ENCODE peak calls at places on chromosomes 3 and 15, in ten cellular contexts. R is kidney glomerular epithelial cell; T is nucleus accumbens; O is ELR; U is stimulated activated CD8-positive, alpha-beta memory T cell treated with anti-CD3 and anti-CD28 coated beads, Interleukin-12 subunit alpha, Interleukin-12 subunit beta, amount 100 ng/mL, for 4 hours; V is lung microvascular endothelial cell; M is EL; Q is psoas muscle; H is GM23338; X is fibroblast of mammary gland. G is an unnamed sample.

GRCh38 chr15:100878601-100879000 is 1.0 kb upstream of the ALDH1A3 start:
- DNase-seq in T (no peak), U (no peak), X (no peak), V (no peak), M (no peak), H (peak), Q (no peak), O (no peak), R (no peak), G (no peak)

GRCh38 chr3:149475451-149476060 is 1.1 kb downstream of the TM4SF4 start:
- DNase-seq in U (no peak), Q (no peak), R (no peak), H (no peak), M (no peak), X (no peak), V (no peak), O (no peak), T (no peak), G (no peak)

GRCh38 chr3:108218811-108219210 is 3.4 kb downstream of the IFT57 start:
- DNase-seq in R (no peak), H (no peak), O (peak), X (peak), M (peak), V (peak), Q (no peak), T (no peak), U (no peak), G (peak)

GRCh38 chr3:14125193-14126016 is 553 bp downstream of the TMEM43 start:
- DNase-seq in V (peak), T (no peak), R (peak), M (peak), O (peak), U (no peak), Q (peak), X (peak), H (peak), G (peak)

GRCh38 chr3:45682311-45682710 is 6.9 kb upstream of the SACM1L start:
- DNase-seq in U (no peak), T (no peak), Q (peak), H (no peak), X (no peak), R (no peak), O (no peak), V (no peak), M (no peak), G (no peak)

GRCh38 chr3:50150863-50151686 is 4.0 kb upstream of the SEMA3F start:
- DNase-seq in M (no peak), H (peak), V (no peak), U (no peak), X (no peak), Q (no peak), O (no peak), R (no peak), T (no peak), G (no peak)

GRCh38 chr3:141345951-141346817 is 22.1 kb upstream of the ZBTB38 start:
- DNase-seq in Q (no peak), R (no peak), U (no peak), X (no peak), M (no peak), T (no peak), O (no peak), H (no peak), V (peak), G (no peak)

GRCh38 chr15:69701198-69701597 is 248.6 kb downstream of the RPLP1 start:
- DNase-seq in H (no peak), U (no peak), Q (no peak), O (no peak), V (no peak), M (no peak), T (no peak), X (no peak), R (no peak), G (no peak)

GRCh38 chr15:32838820-32839219 is 121.0 kb downstream of the GREM1 start:
- DNase-seq in X (peak), M (peak), T (peak), H (no peak), O (peak), R (no peak), Q (peak), V (peak), U (no peak), G (peak)

GRCh38 chr15:98855815-98856539 is 151.6 kb downstream of the PGPEP1L start:
- DNase-seq in R (no peak), T (no peak), O (no peak), H (no peak), Q (no peak), M (no peak), U (no peak), V (no peak), X (no peak), G (no peak)

GRCh38 chr3:14124223-14124614 is 451 bp downstream of the CHCHD4 start:
- DNase-seq in O (peak), M (peak), X (peak), T (peak), R (no peak), Q (peak), V (peak), U (peak), H (peak), G (peak)

GRCh38 chr3:127286571-127287140 is 1.2 kb downstream of the PRR20G start:
- DNase-seq in Q (no peak), M (peak), X (peak), R (peak), V (peak), O (peak), T (no peak), H (no peak), U (no peak), G (peak)

GRCh38 chr3:8646313-8646938 is 1.8 kb upstream of the SSUH2 start:
- DNase-seq in U (no peak), M (no peak), V (no peak), O (no peak), T (no peak), Q (no peak), X (no peak), R (no peak), H (no peak), G (no peak)

GRCh38 chr3:174035317-174035886 is 637.9 kb downstream of the NLGN1 start:
- DNase-seq in U (no peak), H (no peak), V (no peak), T (no peak), M (no peak), X (peak), R (no peak), Q (no peak), O (no peak), G (no peak)

GRCh38 chr3:37441689-37442088 is 267.3 kb upstream of the LRRFIP2 start:
- DNase-seq in T (no peak), R (no peak), U (no peak), X (no peak), O (no peak), H (peak), Q (no peak), M (no peak), V (no peak), G (no peak)

GRCh38 chr15:63044645-63045437 is 2.3 kb downstream of the TPM1 start:
- DNase-seq in R (peak), H (peak), T (no peak), Q (no peak), U (no peak), V (peak), M (peak), O (peak), X (no peak), G (no peak)

GRCh38 chr15:66799242-66799641 is 97.2 kb downstream of the SMAD6 start:
- DNase-seq in Q (no peak), T (no peak), H (no peak), R (no peak), X (no peak), U (no peak), M (no peak), O (no peak), V (no peak), G (no peak)

GRCh38 chr3:27633224-27633545 is 88.9 kb downstream of the EOMES start:
- DNase-seq in X (peak), T (no peak), H (no peak), O (peak), V (no peak), Q (no peak), R (no peak), U (no peak), M (peak), G (no peak)

GRCh38 chr3:140953028-140953960 is 11.7 kb downstream of the SLC25A36 start:
- DNase-seq in T (no peak), X (peak), O (peak), M (peak), R (no peak), V (peak), U (no peak), Q (no peak), H (no peak), G (peak)

GRCh38 chr3:49937081-49937480 is 2.9 kb upstream of the RBM6 start:
- DNase-seq in M (no peak), V (no peak), U (no peak), X (peak), O (no peak), T (no peak), R (no peak), H (no peak), Q (no peak), G (no peak)

GRCh38 chr3:18386274-18386673 is 38.9 kb downstream of the SATB1 start:
- DNase-seq in R (no peak), M (no peak), T (no peak), U (no peak), X (no peak), Q (no peak), H (no peak), V (no peak), O (no peak), G (no peak)

GRCh38 chr15:66595937-66596545 is 30.2 kb upstream of the LCTL start:
- DNase-seq in X (peak), M (peak), O (peak), Q (no peak), T (no peak), V (no peak), U (no peak), R (no peak), H (no peak), G (no peak)

GRCh38 chr3:195285403-195285802 is 14.4 kb upstream of the XXYLT1 start:
- DNase-seq in U (no peak), H (no peak), T (no peak), M (no peak), R (no peak), Q (no peak), X (no peak), O (no peak), V (no peak), G (no peak)

GRCh38 chr15:99408236-99409096 is 157.2 kb downstream of the LRRC28 start:
- DNase-seq in H (no peak), M (peak), U (no peak), X (peak), R (no peak), O (no peak), Q (no peak), V (peak), T (no peak), G (peak)

GRCh38 chr15:27692438-27692837 is 406.7 kb downstream of the OCA2 start:
- DNase-seq in R (no peak), T (no peak), X (no peak), Q (no peak), M (no peak), H (no peak), U (no peak), V (no peak), O (no peak), G (no peak)

GRCh38 chr15:85477730-85478129 is 97.3 kb downstream of the AKAP13 start:
- DNase-seq in Q (no peak), X (peak), M (peak), H (no peak), U (no peak), O (peak), R (peak), V (peak), T (no peak), G (peak)

GRCh38 chr3:48634661-48635221 is 520 bp downstream of the SLC26A6 start:
- DNase-seq in M (peak), O (peak), V (peak), R (peak), U (peak), Q (peak), X (peak), T (peak), H (peak), G (peak)

GRCh38 chr3:19457449-19457848 is 309.1 kb downstream of the KCNH8 start:
- DNase-seq in H (no peak), Q (no peak), R (no peak), O (no peak), U (no peak), M (no peak), V (no peak), T (no peak), X (no peak), G (no peak)

GRCh38 chr15:99115300-99116215 is 10.7 kb downstream of the SYNM start:
- DNase-seq in U (no peak), X (no peak), H (no peak), R (no peak), V (no peak), T (no peak), O (no peak), Q (no peak), M (no peak), G (no peak)